ENCODE peak calls at places on chromosome 21, in eight cellular contexts. V is hepatocyte, A is fibroblast of lung, W is H1, Z is PC-9, I is endothelial cell of umbilical vein, E is mammary epithelial cell, X is GM23248. T is an unnamed sample.

GRCh38 chr21:44892536-44893277 is 19.2 kb upstream of the PTTG1IP start:
- DNase-seq in V (peak), A (no peak), W (no peak), Z (peak), I (peak), E (peak), X (peak), T (peak)

GRCh38 chr21:44456207-44456914 is 1.1 kb downstream of the LRRC3 start:
- DNase-seq in V (no peak), A (no peak), W (no peak), Z (no peak), I (peak), E (no peak), X (no peak), T (no peak)

GRCh38 chr21:22728091-22728490 is 1729.9 kb downstream of the NCAM2 start:
- DNase-seq in V (no peak), A (no peak), W (no peak), Z (no peak), I (no peak), E (peak), X (no peak), T (peak)

GRCh38 chr21:16535100-16535418 is 805.3 kb downstream of the USP25 start:
- DNase-seq in V (no peak), A (peak), W (no peak), Z (peak), I (peak), E (peak), X (peak), T (no peak)

GRCh38 chr21:29403922-29404538 is 105.3 kb downstream of the BACH1 start:
- DNase-seq in V (no peak), A (no peak), W (no peak), Z (no peak), I (no peak), E (peak), X (no peak), T (no peak)

GRCh38 chr21:46000182-46000730 is 18.7 kb downstream of the COL6A1 start:
- DNase-seq in V (no peak), A (no peak), W (no peak), Z (no peak), I (no peak), E (no peak), X (no peak), T (no peak)

GRCh38 chr21:43854773-43855633 is 10.0 kb upstream of the AGPAT3 start:
- DNase-seq in V (peak), A (no peak), W (no peak), Z (no peak), I (no peak), E (no peak), X (no peak), T (peak)

GRCh38 chr21:44761011-44761729 is 40.5 kb downstream of the UBE2G2 start:
- DNase-seq in V (peak), A (no peak), W (no peak), Z (peak), I (no peak), E (no peak), X (no peak), T (no peak)

GRCh38 chr21:46153259-46154154 is 1.9 kb downstream of the FTCD start:
- DNase-seq in V (peak), A (no peak), W (peak), Z (peak), I (peak), E (no peak), X (peak), T (no peak)

GRCh38 chr21:25456672-25457071 is 150.6 kb downstream of the MRPL39 start:
- DNase-seq in V (no peak), A (peak), W (no peak), Z (no peak), I (peak), E (peak), X (no peak), T (no peak)

GRCh38 chr21:45264919-45265515 is 22.7 kb downstream of the POFUT2 start:
- DNase-seq in V (peak), A (no peak), W (no peak), Z (no peak), I (no peak), E (no peak), X (no peak), T (no peak)

GRCh38 chr21:32726742-32727477 is 903 bp downstream of the SYNJ1 start:
- DNase-seq in V (peak), A (peak), W (no peak), Z (peak), I (peak), E (peak), X (peak), T (peak)

GRCh38 chr21:46188226-46189212 is 4.3 kb upstream of the SPATC1L start:
- DNase-seq in V (peak), A (peak), W (no peak), Z (peak), I (peak), E (peak), X (peak), T (no peak)

GRCh38 chr21:45612096-45613019 is 31.2 kb upstream of the PCBP3 start:
- DNase-seq in V (no peak), A (peak), W (no peak), Z (no peak), I (no peak), E (peak), X (peak), T (no peak)

GRCh38 chr21:45768011-45768740 is 124.7 kb downstream of the PCBP3 start:
- DNase-seq in V (no peak), A (peak), W (no peak), Z (no peak), I (no peak), E (no peak), X (peak), T (no peak)

GRCh38 chr21:26167593-26167992 is 3.0 kb downstream of the APP start:
- DNase-seq in V (no peak), A (no peak), W (no peak), Z (no peak), I (peak), E (no peak), X (no peak), T (no peak)

GRCh38 chr21:46344219-46344915 is 20.4 kb downstream of the PCNT start:
- DNase-seq in V (no peak), A (no peak), W (no peak), Z (no peak), I (no peak), E (no peak), X (no peak), T (no peak)

GRCh38 chr21:45975017-45975595 is 6.5 kb upstream of the COL6A1 start:
- DNase-seq in V (peak), A (peak), W (no peak), Z (no peak), I (no peak), E (peak), X (peak), T (no peak)

GRCh38 chr21:46457801-46458314 is 833 bp upstream of the DIP2A start:
- DNase-seq in V (peak), A (peak), W (no peak), Z (no peak), I (peak), E (peak), X (peak), T (peak)

GRCh38 chr21:14451520-14451919 is 68.6 kb upstream of the HSPA13 start:
- DNase-seq in V (no peak), A (no peak), W (no peak), Z (no peak), I (no peak), E (no peak), X (no peak), T (no peak)

GRCh38 chr21:15549671-15550070 is 180.1 kb upstream of the USP25 start:
- DNase-seq in V (no peak), A (peak), W (no peak), Z (no peak), I (no peak), E (no peak), X (peak), T (no peak)

GRCh38 chr21:44697811-44698734 is 1.1 kb downstream of the KRTAP10-12 start:
- DNase-seq in V (peak), A (no peak), W (no peak), Z (no peak), I (no peak), E (no peak), X (no peak), T (no peak)

GRCh38 chr21:33067457-33067856 is 2.5 kb upstream of the OLIG1 start:
- DNase-seq in V (no peak), A (no peak), W (no peak), Z (no peak), I (no peak), E (no peak), X (no peak), T (peak)

GRCh38 chr21:28174006-28174405 is 818.7 kb downstream of the LTN1 start:
- DNase-seq in V (no peak), A (no peak), W (no peak), Z (no peak), I (no peak), E (no peak), X (no peak), T (no peak)

GRCh38 chr21:20998456-20998789 is 214 bp downstream of the NCAM2 start:
- DNase-seq in V (no peak), A (no peak), W (no peak), Z (no peak), I (peak), E (no peak), X (no peak), T (no peak)

GRCh38 chr21:43825936-43826622 is 36.7 kb downstream of the RRP1 start:
- DNase-seq in V (no peak), A (peak), W (no peak), Z (peak), I (no peak), E (no peak), X (no peak), T (no peak)

GRCh38 chr21:15227919-15228318 is 163.1 kb upstream of the NRIP1 start:
- DNase-seq in V (no peak), A (no peak), W (no peak), Z (no peak), I (no peak), E (no peak), X (no peak), T (no peak)

GRCh38 chr21:33668620-33669019 is 26.3 kb downstream of the ITSN1 start:
- DNase-seq in V (no peak), A (no peak), W (no peak), Z (no peak), I (no peak), E (no peak), X (no peak), T (no peak)

GRCh38 chr21:27206368-27206982 is 239.6 kb upstream of the ADAMTS5 start:
- DNase-seq in V (no peak), A (peak), W (peak), Z (no peak), I (no peak), E (no peak), X (peak), T (no peak)

GRCh38 chr21:45539796-45540600 is 2.2 kb downstream of the SLC19A1 start:
- DNase-seq in V (no peak), A (no peak), W (no peak), Z (no peak), I (no peak), E (no peak), X (no peak), T (no peak)

GRCh38 chr21:24123785-24124184 is 1483.5 kb downstream of the MRPL39 start:
- DNase-seq in V (no peak), A (peak), W (no peak), Z (no peak), I (no peak), E (no peak), X (no peak), T (no peak)

GRCh38 chr21:26148071-26148470 is 22.5 kb downstream of the APP start:
- DNase-seq in V (no peak), A (no peak), W (no peak), Z (peak), I (peak), E (no peak), X (no peak), T (peak)

GRCh38 chr21:45894107-45894810 is 87.3 kb upstream of the COL6A1 start:
- DNase-seq in V (peak), A (peak), W (no peak), Z (no peak), I (no peak), E (no peak), X (peak), T (no peak)

GRCh38 chr21:45970674-45971486 is 10.7 kb upstream of the COL6A1 start:
- DNase-seq in V (peak), A (peak), W (no peak), Z (peak), I (peak), E (no peak), X (peak), T (peak)

GRCh38 chr21:36747114-36747814 is 48.3 kb downstream of the SIM2 start:
- DNase-seq in V (no peak), A (no peak), W (no peak), Z (no peak), I (no peak), E (no peak), X (peak), T (no peak)
- TF ChIP-seq EZH2 in V (no peak), A (no peak), W (no peak), Z (no peak), I (no peak), E (no peak), X (no peak), T (no peak)

DNA sequence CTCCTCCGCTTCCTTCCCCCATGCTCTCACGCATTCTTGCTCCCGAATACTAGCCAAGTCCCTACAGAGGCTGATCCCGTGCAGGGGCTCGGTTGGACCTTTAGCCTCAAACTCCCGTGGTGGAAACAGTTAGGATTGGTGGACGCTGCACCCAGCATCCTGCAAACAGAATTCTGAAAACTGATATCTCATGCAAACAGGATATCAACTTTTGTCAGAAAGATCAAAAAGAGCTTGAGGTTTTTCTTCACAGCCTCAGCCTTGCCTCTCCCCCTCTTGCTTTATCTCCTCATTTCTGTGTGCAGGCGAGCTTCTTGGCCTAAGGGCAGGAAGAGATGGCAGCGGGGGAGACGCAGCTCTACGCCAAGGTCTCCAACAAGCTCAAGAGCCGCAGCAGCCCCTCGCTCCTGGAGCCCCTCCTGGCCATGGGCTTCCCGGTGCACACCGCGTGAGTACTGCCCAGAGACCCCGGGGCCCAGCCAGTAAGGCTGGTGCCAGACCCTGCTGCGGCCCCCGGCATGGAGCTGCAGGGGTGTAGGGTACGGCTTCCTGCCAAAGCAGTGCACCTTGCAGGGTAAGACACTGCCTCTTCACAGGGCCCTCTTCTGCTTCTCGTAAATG is at the start of gene UBASH3A:
- DNase-seq in V (no peak), A (no peak), W (no peak), Z (no peak), I (no peak), E (no peak), X (no peak), T (peak)
- H3K4me3 ChIP-seq in V (no peak), A (no peak), W (no peak), Z (no peak), I (no peak), E (no peak), X (no peak), T (peak)

GRCh38 chr21:37006521-37007291 is at the start of gene RIPPLY3:
- DNase-seq in V (peak), A (peak), W (no peak), Z (no peak), I (no peak), E (peak), X (peak), T (no peak)
- TF ChIP-seq EZH2 in V (no peak), A (no peak), W (no peak), Z (no peak), I (peak), E (no peak), X (no peak), T (no peak)

DNA sequence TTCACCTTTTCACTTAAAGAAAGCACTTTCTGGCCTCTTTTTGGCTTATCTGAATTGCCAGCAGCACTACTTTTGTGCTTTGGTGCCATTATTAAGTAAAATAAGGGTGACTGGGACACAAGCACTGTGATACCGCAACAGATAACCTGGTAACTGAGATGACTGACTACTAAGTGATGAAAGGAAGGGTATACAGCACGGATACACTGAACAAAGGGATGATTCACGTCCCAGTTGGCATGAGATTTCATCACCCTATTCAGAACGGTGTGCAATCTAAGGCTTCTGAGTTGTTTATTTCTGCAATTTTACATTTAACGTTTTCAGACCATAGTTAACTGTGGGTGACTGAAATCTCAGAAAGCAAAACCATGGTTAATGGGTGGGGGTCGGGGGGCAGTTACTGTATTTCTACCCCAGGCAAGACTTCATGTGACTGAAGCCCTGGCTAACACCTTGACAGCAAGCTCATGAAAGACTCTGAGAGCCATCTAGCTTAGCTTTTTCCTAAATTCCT is 102.8 kb downstream of the CLIC6 start:
- DNase-seq in V (no peak), A (peak), W (no peak), Z (peak), I (peak), E (peak), X (peak), T (no peak)
- H3K4me3 ChIP-seq in V (no peak), A (no peak), W (no peak), Z (peak), I (no peak), E (no peak), X (no peak), T (no peak)

DNA sequence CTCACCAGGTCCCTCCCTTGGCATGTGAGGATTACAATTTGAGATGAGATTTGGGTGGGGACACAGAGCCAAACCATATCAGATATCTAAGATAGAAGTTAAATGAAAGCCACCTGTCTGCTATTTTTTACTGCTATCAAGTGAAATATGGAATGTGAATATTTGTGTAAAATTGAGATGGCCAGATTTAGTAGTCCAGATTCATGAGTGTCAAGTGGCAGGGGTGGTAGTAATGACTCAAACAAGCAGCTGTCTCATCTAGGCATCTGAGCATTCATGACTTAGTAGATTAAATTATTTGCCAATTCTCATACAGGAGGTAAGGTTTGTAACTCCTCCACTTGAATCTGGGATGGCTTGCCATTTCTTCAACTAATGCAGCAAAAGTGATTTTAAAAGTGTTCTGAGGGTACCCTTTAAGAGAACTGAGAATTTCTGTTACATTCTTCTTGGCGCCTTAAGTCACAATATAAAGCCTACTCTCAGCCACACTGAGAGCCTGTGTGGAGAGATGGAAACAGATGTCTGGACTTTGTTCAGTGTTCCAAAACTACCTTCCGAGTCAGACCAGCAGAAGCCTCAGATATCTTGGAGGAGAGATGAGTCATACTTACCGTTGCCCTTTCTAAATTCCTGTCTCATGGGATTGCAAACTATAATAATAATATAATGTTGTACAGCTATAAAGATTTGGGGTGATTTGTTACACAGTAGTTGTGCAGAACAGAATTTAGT is 1065.6 kb upstream of the TMPRSS15 start:
- DNase-seq in V (peak), A (no peak), W (no peak), Z (no peak), I (no peak), E (no peak), X (no peak), T (no peak)
- TF ChIP-seq EZH2 in V (no peak), A (no peak), W (no peak), Z (no peak), I (no peak), E (no peak), X (no peak), T (no peak)

GRCh38 chr21:31136891-31137290 is 98.6 kb upstream of the KRTAP19-8 start:
- DNase-seq in V (peak), A (peak), W (no peak), Z (no peak), I (peak), E (no peak), X (peak), T (no peak)

GRCh38 chr21:31135536-31136184 is 97.4 kb upstream of the KRTAP19-8 start:
- DNase-seq in V (no peak), A (peak), W (no peak), Z (no peak), I (peak), E (no peak), X (no peak), T (no peak)

GRCh38 chr21:31130821-31131220 is 92.5 kb upstream of the KRTAP19-8 start:
- DNase-seq in V (no peak), A (no peak), W (no peak), Z (no peak), I (no peak), E (no peak), X (no peak), T (no peak)

GRCh38 chr21:31133243-31133830 is 95.1 kb upstream of the KRTAP19-8 start:
- DNase-seq in V (no peak), A (no peak), W (no peak), Z (no peak), I (no peak), E (no peak), X (no peak), T (peak)

GRCh38 chr21:31132574-31133242 is 94.4 kb upstream of the KRTAP19-8 start:
- DNase-seq in V (no peak), A (peak), W (no peak), Z (no peak), I (no peak), E (no peak), X (peak), T (peak)
- H3K4me3 ChIP-seq in V (no peak), A (no peak), W (no peak), Z (no peak), I (no peak), E (no peak), X (no peak), T (peak)